ENCODE peak calls at places on chromosomes 13 and 19, in eight cellular contexts. M is tibial nerve, B is transverse colon, V is psoas muscle, H is fibroblast of the aortic adventitia, F is AG10803, I is heart right ventricle, Q is testis. C is an unnamed sample.

GRCh38 chr19:6108721-6109633 is 1.3 kb downstream of the RFX2 start:
- DNase-seq in B (peak), M (peak), V (peak), I (peak), Q (peak), H (peak), F (peak), C (peak)

GRCh38 chr13:67353891-67354459 is 123.8 kb upstream of the PCDH9 start:
- DNase-seq in B (no peak), I (no peak), F (peak), H (peak), M (no peak), V (no peak), Q (no peak), C (peak)

GRCh38 chr13:47859129-47859528 is 141.9 kb downstream of the SUCLA2 start:
- DNase-seq in M (no peak), B (no peak), I (no peak), H (no peak), V (no peak), Q (no peak), F (peak), C (no peak)

GRCh38 chr13:97296740-97297139 is 74.6 kb downstream of the MBNL2 start:
- DNase-seq in M (no peak), F (no peak), I (no peak), H (no peak), B (no peak), Q (no peak), V (no peak), C (no peak)

GRCh38 chr19:10419200-10419645 is 1.1 kb upstream of the PDE4A start:
- DNase-seq in B (no peak), I (no peak), M (no peak), V (no peak), F (no peak), H (no peak), Q (no peak), C (no peak)

GRCh38 chr13:80084086-80084676 is 256.7 kb downstream of the SPRY2 start:
- DNase-seq in Q (no peak), V (no peak), M (no peak), I (no peak), B (no peak), H (peak), F (peak), C (peak)

GRCh38 chr13:49220035-49220855 is at the start of gene MLNR:
- DNase-seq in V (peak), M (no peak), B (no peak), I (peak), F (peak), H (no peak), Q (peak), C (no peak)

GRCh38 chr13:20159646-20160345 is 1.1 kb downstream of the GJA3 start:
- DNase-seq in Q (no peak), F (no peak), V (no peak), M (no peak), I (no peak), H (no peak), B (no peak), C (peak)

GRCh38 chr13:58687130-58687529 is 1055.6 kb downstream of the PCDH17 start:
- DNase-seq in M (no peak), Q (no peak), V (no peak), F (no peak), B (no peak), I (no peak), H (no peak), C (no peak)

GRCh38 chr13:66021846-66022245 is 1208.3 kb downstream of the PCDH9 start:
- DNase-seq in I (no peak), B (no peak), M (no peak), V (no peak), H (no peak), F (no peak), Q (no peak), C (no peak)

GRCh38 chr19:34257559-34257924 is 3.2 kb downstream of the GARRE1 start:
- DNase-seq in M (no peak), F (no peak), I (no peak), H (no peak), V (no peak), Q (no peak), B (no peak), C (no peak)

GRCh38 chr19:42363614-42364346 is 26.3 kb downstream of the CNFN start:
- DNase-seq in F (no peak), M (peak), Q (no peak), H (no peak), I (no peak), B (no peak), V (no peak), C (no peak)

GRCh38 chr19:28456264-28456663 is 756.7 kb downstream of the UQCRFS1 start:
- DNase-seq in F (no peak), B (no peak), Q (no peak), M (no peak), V (no peak), H (no peak), I (no peak), C (no peak)

GRCh38 chr13:21934309-21934708 is 263.4 kb downstream of the FGF9 start:
- DNase-seq in V (no peak), Q (no peak), H (no peak), I (no peak), M (no peak), F (no peak), B (no peak), C (no peak)

GRCh38 chr13:100550433-100550832 is 38.2 kb downstream of the GGACT start:
- DNase-seq in I (no peak), V (peak), Q (peak), F (peak), B (no peak), M (no peak), H (peak), C (peak)

GRCh38 chr19:5587071-5587455 is 19.3 kb upstream of the TINCR start:
- DNase-seq in H (no peak), V (no peak), B (no peak), F (no peak), Q (no peak), I (no peak), M (no peak), C (no peak)

GRCh38 chr13:23021921-23022320 is 158.9 kb upstream of the SGCG start:
- DNase-seq in Q (no peak), M (no peak), I (no peak), H (no peak), V (no peak), F (no peak), B (no peak), C (no peak)

GRCh38 chr13:30577381-30577780 is 40.3 kb upstream of the USPL1 start:
- DNase-seq in F (peak), H (peak), V (peak), B (peak), M (no peak), I (no peak), Q (no peak), C (peak)

GRCh38 chr13:102401305-102401704 is 543 bp downstream of the FGF14 start:
- DNase-seq in V (no peak), Q (no peak), F (peak), H (peak), I (no peak), B (no peak), M (no peak), C (no peak)

GRCh38 chr13:26280295-26280694 is 26.4 kb downstream of the CDK8 start:
- DNase-seq in Q (no peak), I (no peak), F (peak), H (peak), M (no peak), B (no peak), V (no peak), C (peak)

GRCh38 chr19:41893899-41894298 is 10.9 kb downstream of the ARHGEF1 start:
- DNase-seq in B (no peak), H (no peak), V (no peak), F (no peak), M (no peak), Q (no peak), I (no peak), C (no peak)

GRCh38 chr19:33214621-33215020 is 11.0 kb downstream of the SLC7A10 start:
- DNase-seq in B (no peak), I (no peak), V (no peak), F (peak), M (no peak), H (peak), Q (no peak), C (peak)

GRCh38 chr19:57123882-57124281 is 4.1 kb downstream of the USP29 start:
- DNase-seq in H (no peak), Q (no peak), I (no peak), M (no peak), B (no peak), F (no peak), V (no peak), C (no peak)

GRCh38 chr19:40466219-40467006 is at the start of gene SPTBN4:
- DNase-seq in V (peak), Q (peak), H (no peak), I (peak), F (no peak), M (peak), B (peak), C (no peak)

GRCh38 chr19:5170329-5170745 is 170.3 kb downstream of the PTPRS start:
- DNase-seq in Q (no peak), H (no peak), M (no peak), B (peak), V (no peak), I (no peak), F (no peak), C (no peak)

GRCh38 chr13:24900507-24900906 is 136.5 kb downstream of the RNF17 start:
- DNase-seq in I (no peak), M (no peak), H (no peak), V (no peak), B (no peak), Q (no peak), F (no peak), C (no peak)

GRCh38 chr13:23613971-23614370 is 43.8 kb downstream of the TNFRSF19 start:
- DNase-seq in Q (no peak), I (no peak), B (no peak), V (no peak), F (no peak), M (no peak), H (no peak), C (no peak)

GRCh38 chr13:86882835-86883234 is 788.3 kb upstream of the SLITRK5 start:
- DNase-seq in I (no peak), F (no peak), H (no peak), Q (no peak), V (no peak), B (no peak), M (no peak), C (no peak)

GRCh38 chr13:96984061-96984508 is 10.2 kb downstream of the OXGR1 start:
- DNase-seq in M (peak), Q (peak), H (no peak), V (no peak), B (peak), I (no peak), F (no peak), C (peak)

GRCh38 chr13:87234981-87235380 is 436.2 kb upstream of the SLITRK5 start:
- DNase-seq in H (no peak), B (no peak), F (peak), V (no peak), I (no peak), M (no peak), Q (no peak), C (peak)

GRCh38 chr19:6048808-6049405 is 61.4 kb downstream of the RFX2 start:
- DNase-seq in B (peak), I (peak), F (peak), V (peak), H (peak), M (peak), Q (peak), C (peak)

GRCh38 chr19:46924874-46925547 is 64.2 kb downstream of the ARHGAP35 start:
- DNase-seq in V (no peak), F (peak), Q (no peak), I (no peak), M (no peak), B (peak), H (peak), C (no peak)

GRCh38 chr13:69579351-69579750 is 528.3 kb upstream of the ATXN8OS start:
- DNase-seq in H (no peak), M (no peak), B (no peak), I (no peak), V (no peak), Q (no peak), F (no peak), C (no peak)

GRCh38 chr13:72983085-72983768 is 75.6 kb upstream of the KLF5 start:
- DNase-seq in M (no peak), Q (no peak), F (peak), H (peak), B (peak), V (no peak), I (no peak), C (peak)

GRCh38 chr13:44578064-44578394 is 1.9 kb upstream of the TSC22D1 start:
- DNase-seq in F (peak), M (peak), I (no peak), Q (no peak), H (peak), B (no peak), V (no peak), C (no peak)

GRCh38 chr13:36819811-36820140 is 754 bp downstream of the RFXAP start:
- DNase-seq in F (peak), H (peak), M (no peak), V (no peak), Q (no peak), B (no peak), I (no peak), C (peak)

GRCh38 chr19:51111606-51112005 is 3.4 kb upstream of the CTU1 start:
- DNase-seq in I (no peak), F (no peak), Q (no peak), M (no peak), V (no peak), B (no peak), H (no peak), C (peak)

GRCh38 chr19:14021474-14021873 is 6.5 kb upstream of the RLN3 start:
- DNase-seq in V (no peak), F (no peak), B (no peak), I (no peak), M (no peak), Q (no peak), H (no peak), C (no peak)

GRCh38 chr19:45781282-45782161 is 768 bp downstream of the DMPK start:
- DNase-seq in I (peak), M (no peak), V (peak), B (peak), F (no peak), Q (no peak), H (no peak), C (no peak)

DNA sequence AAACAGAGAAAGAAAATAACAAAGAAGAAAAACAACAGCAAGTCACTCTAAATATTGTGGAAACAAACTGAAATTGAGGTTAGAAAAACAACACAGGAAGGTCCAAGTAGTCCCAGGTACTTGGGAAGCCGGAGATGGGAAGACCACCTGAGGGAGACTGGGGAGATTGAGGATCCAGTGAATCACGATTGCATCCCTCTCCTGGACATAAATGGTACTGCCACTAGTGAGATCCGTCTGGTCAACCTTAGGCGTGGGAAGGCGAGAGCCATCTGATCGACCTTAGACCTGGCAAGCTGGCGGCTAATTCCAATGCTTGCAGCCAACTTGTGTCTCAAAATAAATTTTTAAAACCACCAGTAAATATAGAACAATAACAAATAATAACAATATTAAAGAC is 81.9 kb downstream of the ZNF726 start:
- DNase-seq in I (no peak), V (no peak), Q (peak), M (no peak), B (no peak), H (no peak), F (no peak), C (no peak)
- TF ChIP-seq CTCF in I (no peak), V (no peak), Q (no peak), M (peak), B (no peak), H (peak), F (peak), C (peak)

GRCh38 chr19:44236384-44236783 is 23.3 kb upstream of the ZNF233 start:
- DNase-seq in F (no peak), B (no peak), I (no peak), M (no peak), V (no peak), H (no peak), Q (no peak), C (no peak)
- H3K4me3 ChIP-seq in F (no peak), B (no peak), I (no peak), M (no peak), V (no peak), H (no peak), Q (no peak), C (no peak)

DNA sequence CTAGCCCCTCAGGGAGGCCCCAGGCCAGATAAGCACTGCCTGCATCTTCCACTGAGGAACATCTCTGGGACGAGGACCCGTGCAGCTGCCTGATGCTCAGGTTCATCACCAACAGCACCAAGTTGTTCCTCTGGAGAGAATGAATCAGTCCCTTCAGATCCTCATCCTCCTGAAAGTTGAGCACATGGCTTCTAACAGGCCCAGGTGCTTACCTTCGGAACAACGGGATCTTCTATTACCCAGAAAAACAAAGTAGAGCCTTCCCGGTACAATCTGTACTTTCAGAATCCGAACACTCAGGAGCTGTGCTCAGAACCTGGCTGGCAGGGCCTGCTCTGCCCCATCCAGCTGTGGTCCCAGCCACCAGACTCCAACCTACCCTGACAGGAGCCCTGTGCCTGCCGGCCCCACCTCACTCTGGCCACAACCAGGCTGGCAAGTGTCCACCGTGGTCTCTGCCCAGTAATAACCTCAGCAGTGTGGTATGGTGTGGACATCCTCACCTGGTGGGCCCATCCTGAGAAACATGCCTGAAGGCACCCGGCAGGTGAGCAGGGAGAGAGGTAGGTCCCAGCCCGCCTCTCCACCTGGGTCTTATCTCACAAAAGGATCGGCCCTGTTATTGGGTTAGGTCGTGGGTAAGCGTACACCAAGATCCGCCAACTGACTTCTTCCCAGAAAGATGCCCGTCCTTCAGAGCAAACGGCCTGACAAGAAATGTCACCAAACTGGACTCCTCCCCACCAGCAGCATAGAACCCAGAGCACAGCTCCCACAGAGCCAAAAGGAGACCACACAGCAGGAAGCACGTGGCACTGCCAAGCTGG is 34.1 kb downstream of the ELL start:
- DNase-seq in H (no peak), B (no peak), F (no peak), I (no peak), M (no peak), Q (peak), V (no peak), C (no peak)
- TF ChIP-seq CTCF in H (no peak), B (no peak), F (no peak), I (no peak), M (no peak), Q (peak), V (no peak), C (no peak)

GRCh38 chr13:27427663-27428062 is 3.2 kb downstream of the GTF3A start:
- DNase-seq in B (no peak), V (no peak), F (peak), H (no peak), I (no peak), M (peak), Q (no peak), C (no peak)
- H3K4me3 ChIP-seq in B (peak), V (no peak), F (no peak), H (no peak), I (no peak), M (no peak), Q (no peak), C (no peak)

GRCh38 chr19:12872941-12873890 is 8.0 kb downstream of the DNASE2 start:
- DNase-seq in H (peak), Q (peak), M (no peak), V (peak), I (no peak), B (peak), F (peak), C (peak)
- TF ChIP-seq CTCF in H (no peak), Q (no peak), M (no peak), V (no peak), I (no peak), B (no peak), F (peak), C (no peak)

GRCh38 chr19:8827277-8827676 is 4.8 kb downstream of the ZNF558 start:
- DNase-seq in H (no peak), B (no peak), F (no peak), V (no peak), M (no peak), Q (no peak), I (no peak), C (no peak)
- H3K4me3 ChIP-seq in H (no peak), B (no peak), F (no peak), V (no peak), M (no peak), Q (no peak), I (no peak), C (no peak)

GRCh38 chr13:113726961-113727411 is 32.0 kb upstream of the TMEM255B start:
- DNase-seq in V (peak), M (no peak), F (peak), Q (no peak), H (peak), I (no peak), B (no peak), C (no peak)
- TF ChIP-seq CTCF in V (no peak), M (no peak), F (no peak), Q (no peak), H (no peak), I (no peak), B (no peak), C (no peak)

GRCh38 chr19:35559281-35559659 is 4.2 kb downstream of the ATP4A start:
- DNase-seq in V (no peak), B (no peak), Q (no peak), M (no peak), F (no peak), H (no peak), I (no peak), C (no peak)

GRCh38 chr19:35558400-35559280 is 4.8 kb downstream of the ATP4A start:
- DNase-seq in M (no peak), H (no peak), B (no peak), V (no peak), I (no peak), F (no peak), Q (no peak), C (no peak)

GRCh38 chr19:35556846-35557538 is 6.5 kb downstream of the ATP4A start:
- DNase-seq in F (no peak), V (no peak), B (no peak), Q (no peak), M (no peak), I (no peak), H (no peak), C (no peak)

GRCh38 chr19:35556025-35556590 is 7.3 kb downstream of the ATP4A start:
- DNase-seq in B (no peak), I (no peak), F (no peak), V (no peak), H (no peak), Q (no peak), M (no peak), C (no peak)

DNA sequence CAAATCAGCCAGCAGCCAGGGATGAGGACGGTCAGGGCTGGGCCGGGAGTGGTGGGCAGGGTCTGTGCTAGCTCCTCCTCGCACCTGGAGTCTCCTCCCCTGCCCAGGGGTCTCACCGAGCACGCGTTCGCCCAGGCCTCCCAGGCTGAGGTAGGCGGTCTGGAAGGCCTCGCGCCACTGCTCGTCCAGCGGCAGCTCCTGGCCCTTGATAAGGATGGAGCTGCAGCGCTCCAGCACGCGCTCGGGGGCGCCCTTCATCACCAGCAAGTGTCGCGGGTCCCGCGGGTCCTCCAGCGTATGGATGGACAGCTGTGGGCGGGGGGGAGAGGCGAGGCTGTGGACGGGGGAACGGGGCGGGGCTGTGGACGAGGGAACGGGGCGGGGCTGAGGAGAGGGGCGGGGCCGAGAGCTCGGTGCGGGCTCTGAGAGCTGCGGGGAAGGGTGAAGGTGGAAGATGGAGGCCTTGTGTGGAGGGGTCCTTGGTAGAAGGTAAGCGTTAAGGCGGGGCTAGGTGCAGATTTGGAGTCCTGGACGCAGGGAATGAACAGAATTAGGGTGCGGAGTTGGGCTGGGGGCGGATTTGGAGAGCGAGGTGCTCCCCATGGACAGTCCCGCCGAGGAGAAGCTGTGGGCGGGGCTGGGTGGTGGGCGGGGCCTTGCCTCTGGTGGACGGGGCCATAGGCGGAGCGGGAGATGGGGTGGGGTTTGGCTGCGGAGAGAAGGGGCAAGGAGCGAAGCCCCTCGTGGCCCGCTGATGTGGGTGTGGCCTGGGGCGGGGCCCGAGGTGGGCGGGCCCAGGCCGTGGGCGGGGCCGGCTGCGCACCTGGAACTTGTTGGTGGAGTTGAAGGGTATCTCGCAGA is 5.7 kb downstream of the ATP4A start:
- DNase-seq in M (no peak), H (peak), B (peak), F (peak), V (peak), I (peak), Q (peak), C (peak)
- H3K4me3 ChIP-seq in M (peak), H (peak), B (peak), F (peak), V (peak), I (peak), Q (peak), C (peak)

C was measured in fibroblast of pulmonary artery.